ENCODE peak calls at places on chromosomes 12 and 14, in nine cellular contexts. One of them, this sample, is unnamed.

GRCh38 chr12:130254476-130255276 is 83.0 kb upstream of the PIWIL1 start:
- DNase-seq in body of pancreas: peak
- DNase-seq in A549: no peak
- DNase-seq in HepG2: no peak
- DNase-seq in testis: no peak
- DNase-seq in GM12892: no peak
- DNase-seq in esophagus squamous epithelium: no peak
- DNase-seq in ovary: no peak
- DNase-seq in endothelial cell of umbilical vein: no peak
- DNase-seq in this sample: no peak

GRCh38 chr14:36747411-36748184 is 85.9 kb downstream of the PAX9 start:
- DNase-seq in body of pancreas: no peak
- DNase-seq in A549: peak
- DNase-seq in HepG2: peak
- DNase-seq in testis: no peak
- DNase-seq in GM12892: no peak
- DNase-seq in esophagus squamous epithelium: no peak
- DNase-seq in ovary: no peak
- DNase-seq in endothelial cell of umbilical vein: peak
- DNase-seq in this sample: peak

GRCh38 chr14:56422703-56423213 is 156.8 kb upstream of the TMEM260 start:
- DNase-seq in body of pancreas: peak
- DNase-seq in A549: peak
- DNase-seq in HepG2: peak
- DNase-seq in testis: peak
- DNase-seq in GM12892: no peak
- DNase-seq in esophagus squamous epithelium: no peak
- DNase-seq in ovary: peak
- DNase-seq in endothelial cell of umbilical vein: peak
- DNase-seq in this sample: peak

GRCh38 chr14:104977681-104978647 is at the start of gene AHNAK2:
- DNase-seq in body of pancreas: peak
- DNase-seq in A549: peak
- DNase-seq in HepG2: peak
- DNase-seq in testis: peak
- DNase-seq in GM12892: no peak
- DNase-seq in esophagus squamous epithelium: no peak
- DNase-seq in ovary: peak
- DNase-seq in endothelial cell of umbilical vein: peak
- DNase-seq in this sample: peak

GRCh38 chr12:108689314-108690190 is 41.8 kb downstream of the CORO1C start:
- DNase-seq in body of pancreas: no peak
- DNase-seq in A549: no peak
- DNase-seq in HepG2: peak
- DNase-seq in testis: no peak
- DNase-seq in GM12892: no peak
- DNase-seq in esophagus squamous epithelium: no peak
- DNase-seq in ovary: no peak
- DNase-seq in endothelial cell of umbilical vein: peak
- DNase-seq in this sample: peak

GRCh38 chr12:130164216-130164542 is 1.9 kb downstream of the FZD10 start:
- DNase-seq in body of pancreas: no peak
- DNase-seq in A549: no peak
- DNase-seq in HepG2: no peak
- DNase-seq in testis: no peak
- DNase-seq in GM12892: no peak
- DNase-seq in esophagus squamous epithelium: no peak
- DNase-seq in ovary: no peak
- DNase-seq in endothelial cell of umbilical vein: no peak
- DNase-seq in this sample: no peak

GRCh38 chr12:90410962-90411361 is 544.0 kb downstream of the CCER1 start:
- DNase-seq in body of pancreas: no peak
- DNase-seq in A549: no peak
- DNase-seq in HepG2: no peak
- DNase-seq in testis: peak
- DNase-seq in GM12892: no peak
- DNase-seq in esophagus squamous epithelium: no peak
- DNase-seq in ovary: no peak
- DNase-seq in endothelial cell of umbilical vein: no peak
- DNase-seq in this sample: no peak

GRCh38 chr14:74882103-74882920 is 596 bp downstream of the DLST start:
- DNase-seq in body of pancreas: peak
- DNase-seq in A549: peak
- DNase-seq in HepG2: no peak
- DNase-seq in testis: peak
- DNase-seq in GM12892: peak
- DNase-seq in esophagus squamous epithelium: no peak
- DNase-seq in ovary: peak
- DNase-seq in endothelial cell of umbilical vein: peak
- DNase-seq in this sample: peak

GRCh38 chr14:22478670-22479069 is 110.4 kb downstream of the DAD1 start:
- DNase-seq in body of pancreas: no peak
- DNase-seq in A549: no peak
- DNase-seq in HepG2: no peak
- DNase-seq in testis: no peak
- DNase-seq in GM12892: no peak
- DNase-seq in esophagus squamous epithelium: no peak
- DNase-seq in ovary: peak
- DNase-seq in endothelial cell of umbilical vein: no peak
- DNase-seq in this sample: peak

GRCh38 chr12:15982071-15982470 is 70.9 kb downstream of the DERA start:
- DNase-seq in body of pancreas: no peak
- DNase-seq in A549: no peak
- DNase-seq in HepG2: no peak
- DNase-seq in testis: no peak
- DNase-seq in GM12892: no peak
- DNase-seq in esophagus squamous epithelium: no peak
- DNase-seq in ovary: no peak
- DNase-seq in endothelial cell of umbilical vein: no peak
- DNase-seq in this sample: peak

GRCh38 chr12:14473707-14474287 is 93.9 kb downstream of the PLBD1 start:
- DNase-seq in body of pancreas: no peak
- DNase-seq in A549: no peak
- DNase-seq in HepG2: peak
- DNase-seq in testis: no peak
- DNase-seq in GM12892: no peak
- DNase-seq in esophagus squamous epithelium: no peak
- DNase-seq in ovary: no peak
- DNase-seq in endothelial cell of umbilical vein: no peak
- DNase-seq in this sample: peak

GRCh38 chr12:2609020-2609419 is 185.8 kb upstream of the FKBP4 start:
- DNase-seq in body of pancreas: no peak
- DNase-seq in A549: no peak
- DNase-seq in HepG2: no peak
- DNase-seq in testis: no peak
- DNase-seq in GM12892: no peak
- DNase-seq in esophagus squamous epithelium: no peak
- DNase-seq in ovary: no peak
- DNase-seq in endothelial cell of umbilical vein: no peak
- DNase-seq in this sample: peak

GRCh38 chr12:15629108-15629507 is 160.1 kb downstream of the EPS8 start:
- DNase-seq in body of pancreas: peak
- DNase-seq in A549: peak
- DNase-seq in HepG2: peak
- DNase-seq in testis: peak
- DNase-seq in GM12892: no peak
- DNase-seq in esophagus squamous epithelium: no peak
- DNase-seq in ovary: peak
- DNase-seq in endothelial cell of umbilical vein: peak
- DNase-seq in this sample: peak

GRCh38 chr12:111664961-111665865 is 20.5 kb downstream of the BRAP start:
- DNase-seq in body of pancreas: no peak
- DNase-seq in A549: no peak
- DNase-seq in HepG2: no peak
- DNase-seq in testis: no peak
- DNase-seq in GM12892: no peak
- DNase-seq in esophagus squamous epithelium: no peak
- DNase-seq in ovary: no peak
- DNase-seq in endothelial cell of umbilical vein: no peak
- DNase-seq in this sample: no peak

GRCh38 chr14:35331605-35332516 is 39.7 kb downstream of the PSMA6 start:
- DNase-seq in body of pancreas: peak
- DNase-seq in A549: no peak
- DNase-seq in HepG2: peak
- DNase-seq in testis: no peak
- DNase-seq in GM12892: no peak
- DNase-seq in esophagus squamous epithelium: no peak
- DNase-seq in ovary: no peak
- DNase-seq in endothelial cell of umbilical vein: no peak
- DNase-seq in this sample: no peak

GRCh38 chr12:93323625-93324165 is 54.0 kb upstream of the NUDT4 start:
- DNase-seq in body of pancreas: no peak
- DNase-seq in A549: no peak
- DNase-seq in HepG2: no peak
- DNase-seq in testis: no peak
- DNase-seq in GM12892: no peak
- DNase-seq in esophagus squamous epithelium: no peak
- DNase-seq in ovary: no peak
- DNase-seq in endothelial cell of umbilical vein: no peak
- DNase-seq in this sample: no peak

GRCh38 chr12:28034271-28034670 is 61.7 kb upstream of the PTHLH start:
- DNase-seq in body of pancreas: no peak
- DNase-seq in A549: no peak
- DNase-seq in HepG2: no peak
- DNase-seq in testis: no peak
- DNase-seq in GM12892: no peak
- DNase-seq in esophagus squamous epithelium: no peak
- DNase-seq in ovary: no peak
- DNase-seq in endothelial cell of umbilical vein: no peak
- DNase-seq in this sample: no peak
- TF ChIP-seq POLR2A in body of pancreas: no peak
- TF ChIP-seq POLR2A in A549: no peak
- TF ChIP-seq POLR2A in HepG2: no peak
- TF ChIP-seq POLR2A in testis: no peak
- TF ChIP-seq POLR2A in GM12892: no peak
- TF ChIP-seq POLR2A in esophagus squamous epithelium: no peak
- TF ChIP-seq POLR2A in ovary: no peak
- TF ChIP-seq POLR2A in endothelial cell of umbilical vein: no peak
- TF ChIP-seq POLR2A in this sample: no peak

DNA sequence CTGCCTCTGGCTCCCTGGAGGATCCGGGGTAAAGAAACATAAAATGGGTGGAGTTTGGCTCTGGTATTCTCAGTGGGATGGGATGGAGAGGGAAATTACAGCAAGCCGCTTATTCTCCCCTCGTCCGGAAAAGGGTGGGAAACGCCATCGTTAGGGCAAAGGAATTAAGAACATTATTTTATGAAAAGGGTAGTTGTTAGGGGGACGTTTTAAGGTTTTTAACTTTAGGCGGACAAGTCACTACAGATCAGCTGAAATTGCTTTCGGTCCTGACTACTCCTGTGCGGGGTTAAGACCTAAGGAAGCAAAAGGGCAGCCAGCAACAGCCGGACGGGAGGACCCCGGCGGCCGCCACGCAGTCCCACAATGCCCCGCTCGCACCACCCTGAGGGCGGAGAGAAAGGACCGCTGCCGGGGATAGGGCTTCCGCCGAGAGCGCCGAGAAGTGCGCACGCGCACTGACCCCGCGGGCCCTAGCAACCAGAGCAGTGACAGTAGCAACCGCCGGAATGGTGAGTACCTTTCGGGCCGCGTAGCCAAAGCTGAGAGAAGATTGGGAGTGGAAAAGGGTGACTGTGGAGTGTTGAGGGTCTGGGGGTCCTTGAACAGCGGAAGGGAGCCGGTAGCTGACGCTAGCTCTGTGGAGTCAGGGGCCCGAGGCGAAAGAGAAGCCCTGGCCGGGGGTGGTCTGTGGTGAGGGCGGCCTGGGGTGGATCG is at the start of gene DNAL1:
- DNase-seq in body of pancreas: peak
- DNase-seq in A549: peak
- DNase-seq in HepG2: peak
- DNase-seq in testis: peak
- DNase-seq in GM12892: peak
- DNase-seq in esophagus squamous epithelium: peak
- DNase-seq in ovary: peak
- DNase-seq in endothelial cell of umbilical vein: peak
- DNase-seq in this sample: peak
- TF ChIP-seq POLR2A in body of pancreas: peak
- TF ChIP-seq POLR2A in A549: peak
- TF ChIP-seq POLR2A in HepG2: peak
- TF ChIP-seq POLR2A in testis: peak
- TF ChIP-seq POLR2A in GM12892: peak
- TF ChIP-seq POLR2A in esophagus squamous epithelium: no peak
- TF ChIP-seq POLR2A in ovary: peak
- TF ChIP-seq POLR2A in endothelial cell of umbilical vein: peak
- TF ChIP-seq POLR2A in this sample: peak

DNA sequence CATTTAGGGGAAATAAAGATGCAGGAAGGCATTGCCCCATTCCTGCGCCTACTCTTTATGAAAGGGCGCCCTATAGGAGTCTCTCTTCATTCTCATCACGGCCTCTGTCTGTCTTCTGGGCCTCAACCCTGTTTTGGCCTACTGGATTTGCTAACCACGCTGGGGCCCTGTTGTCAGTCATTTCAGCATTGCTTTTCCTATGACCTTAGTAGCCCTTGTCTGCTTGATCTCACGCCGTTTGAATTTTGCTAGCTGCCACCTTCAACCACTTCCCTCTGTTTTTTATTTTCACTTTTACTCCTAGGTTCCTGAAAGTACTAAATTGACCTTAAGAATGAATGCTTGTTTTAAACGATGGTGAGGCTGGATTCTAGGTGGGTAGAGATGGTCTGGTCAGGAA is 139.0 kb downstream of the SYNE2 start:
- DNase-seq in body of pancreas: no peak
- DNase-seq in A549: no peak
- DNase-seq in HepG2: no peak
- DNase-seq in testis: no peak
- DNase-seq in GM12892: no peak
- DNase-seq in esophagus squamous epithelium: no peak
- DNase-seq in ovary: no peak
- DNase-seq in endothelial cell of umbilical vein: no peak
- DNase-seq in this sample: no peak
- TF ChIP-seq POLR2A in body of pancreas: no peak
- TF ChIP-seq POLR2A in A549: no peak
- TF ChIP-seq POLR2A in HepG2: no peak
- TF ChIP-seq POLR2A in testis: no peak
- TF ChIP-seq POLR2A in GM12892: no peak
- TF ChIP-seq POLR2A in esophagus squamous epithelium: no peak
- TF ChIP-seq POLR2A in ovary: no peak
- TF ChIP-seq POLR2A in endothelial cell of umbilical vein: no peak
- TF ChIP-seq POLR2A in this sample: no peak

DNA sequence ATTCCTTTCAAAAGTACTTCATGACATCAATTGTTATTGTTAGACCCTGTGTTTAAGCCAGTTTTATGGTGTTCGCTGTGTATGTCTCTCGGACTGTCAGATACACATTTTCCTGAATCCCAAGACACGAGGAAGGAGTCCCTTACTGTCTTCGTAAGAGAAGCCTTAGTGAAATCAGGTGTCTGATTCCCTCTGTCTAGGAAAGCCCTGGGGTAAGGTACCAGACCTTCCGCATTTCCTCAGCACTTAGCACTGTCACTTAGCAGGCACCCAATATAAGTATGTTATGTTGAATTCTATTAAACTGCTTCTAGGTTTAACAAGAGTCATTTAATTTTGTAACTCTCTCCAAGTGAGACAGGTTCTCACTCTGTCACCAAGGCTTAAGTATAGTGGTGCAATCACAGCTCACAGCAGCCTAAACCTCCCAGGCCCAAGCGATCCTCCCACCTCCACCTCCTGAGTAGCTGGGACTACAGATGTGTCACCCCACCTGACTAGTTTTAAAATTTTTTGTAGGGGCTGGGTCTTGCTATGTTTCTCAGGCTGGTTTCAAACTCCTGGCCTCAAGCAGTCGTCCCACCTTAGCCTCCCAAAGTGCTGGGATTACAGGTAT is 111.0 kb downstream of the BBS10 start:
- DNase-seq in body of pancreas: no peak
- DNase-seq in A549: no peak
- DNase-seq in HepG2: no peak
- DNase-seq in testis: no peak
- DNase-seq in GM12892: no peak
- DNase-seq in esophagus squamous epithelium: no peak
- DNase-seq in ovary: no peak
- DNase-seq in endothelial cell of umbilical vein: no peak
- DNase-seq in this sample: no peak
- TF ChIP-seq POLR2A in body of pancreas: no peak
- TF ChIP-seq POLR2A in A549: no peak
- TF ChIP-seq POLR2A in HepG2: no peak
- TF ChIP-seq POLR2A in testis: no peak
- TF ChIP-seq POLR2A in GM12892: no peak
- TF ChIP-seq POLR2A in esophagus squamous epithelium: no peak
- TF ChIP-seq POLR2A in ovary: no peak
- TF ChIP-seq POLR2A in endothelial cell of umbilical vein: no peak
- TF ChIP-seq POLR2A in this sample: no peak